ENCODE peak calls at places on chromosomes 5 and 9, in ten cellular contexts. E is fibroblast of pulmonary artery, D is colonic mucosa, O is AG04449, Y is neural progenitor cell, T is A549, Q is OCI-LY7, G is HFF-Myc, K is GM12865, S is HFFc6. V is an unnamed sample.
A peak's percentile ranks its signal among the peaks of the same experiment; 100 is the strongest.

GRCh38 chr5:37417347-37417746 is 38.2 kb downstream of the WDR70 start:
- DNase-seq in S (no peak), E (no peak), K (no peak), O (no peak), Q (no peak), Y (no peak), D (no peak), G (no peak), T (no peak), V (no peak)

GRCh38 chr5:9544056-9544455 is 1.8 kb downstream of the SEMA5A start:
- DNase-seq in O (no peak), Y (no peak), E (no peak), S (no peak), D (no peak), K (no peak), T (no peak), G (no peak), Q (no peak), V (no peak)

GRCh38 chr5:178249191-178249989 is 16.8 kb upstream of the PHYKPL start:
- DNase-seq in S (peak; percentile 73), Y (no peak), Q (no peak), D (no peak), O (peak; percentile 67), E (peak; percentile 36), T (no peak), G (no peak), K (no peak), V (no peak)

GRCh38 chr9:23752859-23753258 is 73.2 kb downstream of the ELAVL2 start:
- DNase-seq in S (no peak), O (no peak), T (no peak), D (no peak), K (no peak), E (no peak), G (no peak), Y (no peak), Q (no peak), V (no peak)

GRCh38 chr5:1212271-1212670 is 10.9 kb downstream of the SLC6A19 start:
- DNase-seq in O (no peak), D (no peak), Q (no peak), G (no peak), K (no peak), S (no peak), E (no peak), Y (no peak), T (no peak), V (no peak)

GRCh38 chr9:87387351-87388055 is 110.2 kb upstream of the DAPK1 start:
- DNase-seq in O (no peak), Y (no peak), D (no peak), S (no peak), E (no peak), T (no peak), Q (no peak), G (no peak), K (no peak), V (no peak)

GRCh38 chr5:80072103-80073073 is 37.2 kb downstream of the THBS4 start:
- DNase-seq in K (no peak), G (no peak), E (no peak), Y (no peak), D (no peak), Q (no peak), T (no peak), O (no peak), S (no peak), V (no peak)

GRCh38 chr9:83234541-83234940 is 171.6 kb upstream of the RASEF start:
- DNase-seq in T (no peak), Q (no peak), K (no peak), G (no peak), D (no peak), E (peak; percentile 48), Y (no peak), S (no peak), O (no peak), V (no peak)

GRCh38 chr9:94672811-94673487 is 33.6 kb upstream of the FBP1 start:
- DNase-seq in D (no peak), O (no peak), Y (no peak), T (peak; percentile 37), K (no peak), G (no peak), E (peak; percentile 66), Q (no peak), S (peak; percentile 81), V (no peak)

GRCh38 chr5:139061856-139062255 is 136.3 kb downstream of the SIL1 start:
- DNase-seq in G (peak; percentile 19), Q (no peak), T (no peak), D (no peak), O (no peak), S (no peak), K (no peak), Y (peak; percentile 83), E (peak; percentile 37), V (no peak)

GRCh38 chr5:69261034-69261433 is 26.3 kb downstream of the CDK7 start:
- DNase-seq in S (peak; percentile 35), O (no peak), D (no peak), E (peak; percentile 14), Y (no peak), K (no peak), Q (no peak), T (no peak), G (no peak), V (no peak)

GRCh38 chr5:107468286-107468685 is 202.5 kb downstream of the EFNA5 start:
- DNase-seq in K (no peak), Y (no peak), S (no peak), Q (no peak), T (no peak), O (no peak), G (no peak), D (no peak), E (no peak), V (no peak)

GRCh38 chr5:154368041-154368800 is 77.6 kb upstream of the SAP30L start:
- DNase-seq in Y (peak; percentile 83), T (peak; percentile 84), G (peak; percentile 93), D (no peak), O (peak; percentile 86), K (no peak), S (peak; percentile 91), Q (no peak), E (peak; percentile 97), V (no peak)

GRCh38 chr9:133696036-133696435 is 42.1 kb downstream of the SARDH start:
- DNase-seq in O (no peak), Q (no peak), S (no peak), D (no peak), K (no peak), G (no peak), E (no peak), Y (no peak), T (no peak), V (no peak)

GRCh38 chr5:61416410-61416809 is 84.4 kb downstream of the ZSWIM6 start:
- DNase-seq in Y (peak; percentile 47), G (no peak), D (no peak), E (no peak), T (peak; percentile 36), S (no peak), Q (no peak), K (no peak), O (no peak), V (no peak)

GRCh38 chr9:749712-750111 is 91.8 kb upstream of the DMRT1 start:
- DNase-seq in G (no peak), S (no peak), T (no peak), Q (peak; percentile 26), Y (peak; percentile 16), E (no peak), D (no peak), O (no peak), K (peak; percentile 37), V (no peak)

GRCh38 chr5:137501226-137501625 is 2.1 kb upstream of the SPOCK1 start:
- DNase-seq in Q (no peak), T (no peak), O (no peak), Y (no peak), K (no peak), G (no peak), E (no peak), S (no peak), D (no peak), V (no peak)

GRCh38 chr5:125661584-125661983 is 761.6 kb upstream of the GRAMD2B start:
- DNase-seq in G (no peak), E (no peak), Y (no peak), S (no peak), K (no peak), Q (no peak), D (no peak), O (no peak), T (no peak), V (no peak)

DNA sequence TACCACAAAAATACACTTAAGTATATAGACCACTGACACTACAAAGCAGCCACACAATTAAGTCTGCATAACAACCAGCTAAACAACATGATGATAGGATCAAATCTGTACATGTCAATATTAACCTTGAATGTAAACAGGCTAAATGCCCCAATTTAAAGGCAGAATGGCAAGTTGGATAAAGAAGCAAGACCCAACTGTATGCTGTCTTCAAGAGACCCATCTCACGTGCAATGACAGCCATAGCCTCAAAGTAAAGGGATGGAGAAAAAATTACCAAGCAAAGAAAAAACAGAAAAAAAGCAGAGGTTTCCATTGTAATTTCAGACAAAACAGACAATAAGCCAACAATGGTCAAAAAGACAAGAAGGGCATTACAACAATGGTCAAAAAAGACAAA is 77.3 kb upstream of the APC start:
- DNase-seq in T (no peak), E (no peak), G (no peak), S (no peak), D (no peak), Q (no peak), O (no peak), K (no peak), Y (no peak), V (no peak)
- TF ChIP-seq CTCF in T (no peak), E (no peak), G (no peak), S (no peak), D (no peak), Q (no peak), O (no peak), K (no peak), Y (no peak), V (no peak)

DNA sequence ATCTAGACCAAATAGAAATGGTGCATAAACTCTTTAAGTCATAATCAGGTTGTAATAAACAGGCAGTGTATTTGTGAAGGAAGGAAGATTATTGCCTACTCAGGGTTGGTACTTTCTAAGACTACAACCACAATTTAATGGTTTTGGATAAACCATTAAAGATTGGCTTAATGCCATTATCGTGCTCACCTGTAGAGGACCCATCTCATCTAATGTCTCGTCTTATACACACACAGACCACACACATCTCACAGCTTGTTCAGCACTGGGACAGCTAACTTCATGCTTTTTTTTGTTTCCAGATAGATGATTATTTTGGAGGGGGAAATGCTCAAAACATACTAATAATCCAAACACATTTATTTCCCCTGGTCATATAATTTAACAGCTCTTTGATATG is 175.7 kb upstream of the SLC12A2 start:
- DNase-seq in K (no peak), O (no peak), S (no peak), Q (peak; percentile 5), T (no peak), Y (no peak), G (no peak), D (no peak), E (no peak), V (no peak)
- TF ChIP-seq CTCF in K (no peak), O (no peak), S (no peak), Q (peak; percentile 16), T (no peak), Y (no peak), G (no peak), D (no peak), E (no peak), V (no peak)

GRCh38 chr5:130198927-130199326 is 294.7 kb downstream of the CHSY3 start:
- DNase-seq in O (no peak), S (no peak), E (peak; percentile 63), T (peak; percentile 68), Q (peak; percentile 56), Y (peak; percentile 57), G (peak; percentile 7), K (peak; percentile 64), D (no peak), V (peak; percentile 16)
- TF ChIP-seq CTCF in O (peak; percentile 26), S (no peak), E (peak; percentile 50), T (no peak), Q (peak; percentile 75), Y (peak; percentile 52), G (peak; percentile 36), K (peak; percentile 53), D (no peak), V (peak; percentile 26)

GRCh38 chr9:21995652-21996275 is 1.2 kb downstream of the CDKN2B-AS1 start:
- DNase-seq in O (no peak), T (no peak), D (peak; percentile 55), S (no peak), Q (peak; percentile 71), K (peak; percentile 51), E (peak; percentile 64), Y (peak; percentile 76), G (no peak), V (peak; percentile 52)
- TF ChIP-seq CTCF in O (peak; percentile 38), T (no peak), D (no peak), S (peak; percentile 62), Q (peak; percentile 59), K (peak; percentile 23), E (peak; percentile 7), Y (peak; percentile 39), G (peak; percentile 26), V (peak; percentile 8)